ENCODE peak calls at places on chromosome 13, in seven cellular contexts. One of them, this sample, is unnamed.

GRCh38 chr13:75724742-75725504 is 88.8 kb downstream of the LMO7 start:
- DNase-seq in prostate gland: peak; percentile 29
- DNase-seq in brain microvascular endothelial cell: no peak
- DNase-seq in CD8-positive, alpha-beta memory T cell: no peak
- DNase-seq in RWPE2: no peak
- DNase-seq in ovary: no peak
- DNase-seq in GM23338: no peak
- DNase-seq in this sample: no peak

GRCh38 chr13:109755551-109755950 is 30.8 kb downstream of the IRS2 start:
- DNase-seq in CD8-positive, alpha-beta memory T cell: no peak
- DNase-seq in ovary: no peak
- DNase-seq in prostate gland: no peak
- DNase-seq in brain microvascular endothelial cell: no peak
- DNase-seq in RWPE2: no peak
- DNase-seq in GM23338: no peak
- DNase-seq in this sample: no peak

GRCh38 chr13:27037571-27037970 is 134.0 kb downstream of the USP12 start:
- DNase-seq in brain microvascular endothelial cell: no peak
- DNase-seq in GM23338: no peak
- DNase-seq in prostate gland: no peak
- DNase-seq in CD8-positive, alpha-beta memory T cell: no peak
- DNase-seq in ovary: no peak
- DNase-seq in RWPE2: no peak
- DNase-seq in this sample: no peak

GRCh38 chr13:73633817-73634449 is 500.3 kb downstream of the KLF12 start:
- DNase-seq in CD8-positive, alpha-beta memory T cell: no peak
- DNase-seq in RWPE2: no peak
- DNase-seq in prostate gland: no peak
- DNase-seq in brain microvascular endothelial cell: no peak
- DNase-seq in GM23338: peak; percentile 34
- DNase-seq in ovary: no peak
- DNase-seq in this sample: no peak

GRCh38 chr13:38590796-38591507 is 95.9 kb upstream of the FREM2 start:
- DNase-seq in brain microvascular endothelial cell: no peak
- DNase-seq in ovary: no peak
- DNase-seq in prostate gland: no peak
- DNase-seq in GM23338: no peak
- DNase-seq in RWPE2: no peak
- DNase-seq in CD8-positive, alpha-beta memory T cell: no peak
- DNase-seq in this sample: no peak

GRCh38 chr13:24178847-24179845 is 18.6 kb downstream of the SPATA13 start:
- DNase-seq in prostate gland: no peak
- DNase-seq in brain microvascular endothelial cell: no peak
- DNase-seq in CD8-positive, alpha-beta memory T cell: no peak
- DNase-seq in GM23338: no peak
- DNase-seq in RWPE2: no peak
- DNase-seq in ovary: no peak
- DNase-seq in this sample: no peak

GRCh38 chr13:106610511-106610910 is 42.6 kb upstream of the ARGLU1 start:
- DNase-seq in brain microvascular endothelial cell: peak; percentile 77
- DNase-seq in CD8-positive, alpha-beta memory T cell: no peak
- DNase-seq in ovary: no peak
- DNase-seq in RWPE2: no peak
- DNase-seq in GM23338: no peak
- DNase-seq in prostate gland: no peak
- DNase-seq in this sample: no peak

GRCh38 chr13:32381539-32381938 is 46.4 kb downstream of the N4BP2L1 start:
- DNase-seq in ovary: peak; percentile 33
- DNase-seq in prostate gland: no peak
- DNase-seq in GM23338: peak; percentile 76
- DNase-seq in CD8-positive, alpha-beta memory T cell: no peak
- DNase-seq in brain microvascular endothelial cell: peak; percentile 14
- DNase-seq in RWPE2: no peak
- DNase-seq in this sample: no peak

GRCh38 chr13:42078113-42078769 is 29.8 kb downstream of the DGKH start:
- DNase-seq in brain microvascular endothelial cell: no peak
- DNase-seq in RWPE2: no peak
- DNase-seq in CD8-positive, alpha-beta memory T cell: no peak
- DNase-seq in GM23338: peak; percentile 43
- DNase-seq in ovary: no peak
- DNase-seq in prostate gland: no peak
- DNase-seq in this sample: no peak

GRCh38 chr13:28357846-28358496 is 137.0 kb downstream of the FLT1 start:
- DNase-seq in ovary: no peak
- DNase-seq in RWPE2: no peak
- DNase-seq in GM23338: no peak
- DNase-seq in brain microvascular endothelial cell: no peak
- DNase-seq in prostate gland: no peak
- DNase-seq in CD8-positive, alpha-beta memory T cell: no peak
- DNase-seq in this sample: no peak

GRCh38 chr13:43326100-43326499 is 302.7 kb downstream of the DNAJC15 start:
- DNase-seq in CD8-positive, alpha-beta memory T cell: no peak
- DNase-seq in brain microvascular endothelial cell: no peak
- DNase-seq in ovary: no peak
- DNase-seq in RWPE2: no peak
- DNase-seq in prostate gland: no peak
- DNase-seq in GM23338: no peak
- DNase-seq in this sample: no peak

GRCh38 chr13:35891486-35891885 is 239.7 kb downstream of the DCLK1 start:
- DNase-seq in CD8-positive, alpha-beta memory T cell: no peak
- DNase-seq in ovary: no peak
- DNase-seq in prostate gland: no peak
- DNase-seq in RWPE2: no peak
- DNase-seq in brain microvascular endothelial cell: no peak
- DNase-seq in GM23338: no peak
- DNase-seq in this sample: no peak

GRCh38 chr13:100825551-100825950 is 151.0 kb upstream of the TMTC4 start:
- DNase-seq in ovary: no peak
- DNase-seq in brain microvascular endothelial cell: no peak
- DNase-seq in CD8-positive, alpha-beta memory T cell: no peak
- DNase-seq in prostate gland: no peak
- DNase-seq in RWPE2: no peak
- DNase-seq in GM23338: no peak
- DNase-seq in this sample: no peak

GRCh38 chr13:39037410-39037879 is 444 bp downstream of the PROSER1 start:
- DNase-seq in ovary: no peak
- DNase-seq in GM23338: no peak
- DNase-seq in CD8-positive, alpha-beta memory T cell: no peak
- DNase-seq in RWPE2: no peak
- DNase-seq in brain microvascular endothelial cell: no peak
- DNase-seq in prostate gland: no peak
- DNase-seq in this sample: no peak

GRCh38 chr13:32254416-32254815 is 60.7 kb downstream of the ZAR1L start:
- DNase-seq in CD8-positive, alpha-beta memory T cell: no peak
- DNase-seq in RWPE2: no peak
- DNase-seq in prostate gland: no peak
- DNase-seq in brain microvascular endothelial cell: no peak
- DNase-seq in GM23338: no peak
- DNase-seq in ovary: no peak
- DNase-seq in this sample: no peak

GRCh38 chr13:55948175-55948574 is 1192.5 kb upstream of the PRR20A start:
- DNase-seq in brain microvascular endothelial cell: no peak
- DNase-seq in GM23338: no peak
- DNase-seq in CD8-positive, alpha-beta memory T cell: no peak
- DNase-seq in prostate gland: no peak
- DNase-seq in RWPE2: no peak
- DNase-seq in ovary: no peak
- DNase-seq in this sample: no peak

GRCh38 chr13:62551588-62551987 is 1135.9 kb upstream of the PCDH20 start:
- DNase-seq in prostate gland: no peak
- DNase-seq in ovary: no peak
- DNase-seq in GM23338: no peak
- DNase-seq in brain microvascular endothelial cell: no peak
- DNase-seq in CD8-positive, alpha-beta memory T cell: no peak
- DNase-seq in RWPE2: no peak
- DNase-seq in this sample: no peak

GRCh38 chr13:114019367-114019766 is 45.5 kb upstream of the C13orf46 start:
- DNase-seq in ovary: no peak
- DNase-seq in brain microvascular endothelial cell: no peak
- DNase-seq in CD8-positive, alpha-beta memory T cell: no peak
- DNase-seq in RWPE2: no peak
- DNase-seq in GM23338: peak; percentile 47
- DNase-seq in prostate gland: no peak
- DNase-seq in this sample: no peak

GRCh38 chr13:113520571-113520970 is 30.1 kb upstream of the DCUN1D2 start:
- DNase-seq in RWPE2: peak; percentile 25
- DNase-seq in CD8-positive, alpha-beta memory T cell: no peak
- DNase-seq in prostate gland: no peak
- DNase-seq in brain microvascular endothelial cell: no peak
- DNase-seq in GM23338: no peak
- DNase-seq in ovary: no peak
- DNase-seq in this sample: no peak

GRCh38 chr13:37617162-37617561 is 18.6 kb upstream of the POSTN start:
- DNase-seq in prostate gland: no peak
- DNase-seq in GM23338: peak; percentile 22
- DNase-seq in RWPE2: no peak
- DNase-seq in CD8-positive, alpha-beta memory T cell: no peak
- DNase-seq in brain microvascular endothelial cell: peak; percentile 90
- DNase-seq in ovary: no peak
- DNase-seq in this sample: no peak

GRCh38 chr13:97005631-97006262 is 11.5 kb upstream of the OXGR1 start:
- DNase-seq in brain microvascular endothelial cell: peak; percentile 40
- DNase-seq in ovary: no peak
- DNase-seq in RWPE2: no peak
- DNase-seq in prostate gland: no peak
- DNase-seq in GM23338: no peak
- DNase-seq in CD8-positive, alpha-beta memory T cell: no peak
- DNase-seq in this sample: no peak

GRCh38 chr13:42170029-42170428 is 101.9 kb upstream of the AKAP11 start:
- DNase-seq in prostate gland: no peak
- DNase-seq in RWPE2: no peak
- DNase-seq in GM23338: peak; percentile 84
- DNase-seq in brain microvascular endothelial cell: no peak
- DNase-seq in ovary: no peak
- DNase-seq in CD8-positive, alpha-beta memory T cell: no peak
- DNase-seq in this sample: no peak

GRCh38 chr13:91349992-91350911 is 2.8 kb downstream of the MIR17HG start:
- DNase-seq in brain microvascular endothelial cell: no peak
- DNase-seq in ovary: no peak
- DNase-seq in RWPE2: no peak
- DNase-seq in GM23338: no peak
- DNase-seq in prostate gland: no peak
- DNase-seq in CD8-positive, alpha-beta memory T cell: no peak
- DNase-seq in this sample: no peak
- H3K27ac ChIP-seq in brain microvascular endothelial cell: no peak overlapping the region
- H3K27ac ChIP-seq in ovary: no peak overlapping the region
- H3K27ac ChIP-seq in RWPE2: peak overlapping the region; percentile 88
- H3K27ac ChIP-seq in GM23338: peak overlapping the region; percentile 89
- H3K27ac ChIP-seq in prostate gland: no peak overlapping the region
- H3K27ac ChIP-seq in CD8-positive, alpha-beta memory T cell: peak overlapping the region; percentile 82
- H3K27ac ChIP-seq in this sample: no peak overlapping the region

GRCh38 chr13:49625392-49626137 is 2.7 kb upstream of the ARL11 start:
- DNase-seq in brain microvascular endothelial cell: peak; percentile 21
- DNase-seq in ovary: peak; percentile 36
- DNase-seq in RWPE2: no peak
- DNase-seq in CD8-positive, alpha-beta memory T cell: no peak
- DNase-seq in GM23338: no peak
- DNase-seq in prostate gland: no peak
- DNase-seq in this sample: no peak
- H3K27ac ChIP-seq in brain microvascular endothelial cell: no peak overlapping the region
- H3K27ac ChIP-seq in ovary: no peak overlapping the region
- H3K27ac ChIP-seq in RWPE2: no peak overlapping the region
- H3K27ac ChIP-seq in CD8-positive, alpha-beta memory T cell: no peak overlapping the region
- H3K27ac ChIP-seq in GM23338: no peak overlapping the region
- H3K27ac ChIP-seq in prostate gland: no peak overlapping the region
- H3K27ac ChIP-seq in this sample: no peak overlapping the region

DNA sequence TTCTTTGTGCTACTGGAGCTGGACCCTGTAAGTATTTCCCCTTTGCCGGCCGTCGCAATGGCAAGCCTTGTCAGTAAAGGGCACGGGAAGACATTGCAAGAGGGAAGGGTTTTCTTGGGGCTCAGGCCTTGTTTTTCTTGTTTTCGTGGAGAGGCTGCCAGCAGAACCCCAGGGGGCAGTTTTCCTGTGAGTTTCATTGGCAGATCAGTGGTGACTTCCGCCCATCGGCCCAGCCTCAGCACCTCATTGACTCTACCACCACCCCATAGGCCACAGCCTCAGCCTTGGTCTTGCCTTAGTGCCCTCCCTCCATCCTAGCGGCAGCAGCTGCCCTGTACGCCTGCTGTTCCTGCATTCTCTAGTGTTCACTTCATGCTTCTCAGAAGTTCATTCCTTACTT is 61.5 kb downstream of the GJA3 start:
- DNase-seq in ovary: no peak
- DNase-seq in prostate gland: no peak
- DNase-seq in brain microvascular endothelial cell: no peak
- DNase-seq in GM23338: peak; percentile 86
- DNase-seq in CD8-positive, alpha-beta memory T cell: no peak
- DNase-seq in RWPE2: no peak
- DNase-seq in this sample: no peak
- H3K27ac ChIP-seq in ovary: no peak overlapping the region
- H3K27ac ChIP-seq in prostate gland: no peak overlapping the region
- H3K27ac ChIP-seq in brain microvascular endothelial cell: no peak overlapping the region
- H3K27ac ChIP-seq in GM23338: no peak overlapping the region
- H3K27ac ChIP-seq in CD8-positive, alpha-beta memory T cell: no peak overlapping the region
- H3K27ac ChIP-seq in RWPE2: no peak overlapping the region
- H3K27ac ChIP-seq in this sample: no peak overlapping the region

GRCh38 chr13:112231451-112232083 is 144.6 kb upstream of the SPACA7 start:
- DNase-seq in CD8-positive, alpha-beta memory T cell: no peak
- DNase-seq in prostate gland: no peak
- DNase-seq in ovary: no peak
- DNase-seq in brain microvascular endothelial cell: no peak
- DNase-seq in RWPE2: no peak
- DNase-seq in GM23338: no peak
- DNase-seq in this sample: no peak
- H3K27ac ChIP-seq in CD8-positive, alpha-beta memory T cell: no peak overlapping the region
- H3K27ac ChIP-seq in prostate gland: no peak overlapping the region
- H3K27ac ChIP-seq in ovary: no peak overlapping the region
- H3K27ac ChIP-seq in brain microvascular endothelial cell: no peak overlapping the region
- H3K27ac ChIP-seq in RWPE2: no peak overlapping the region
- H3K27ac ChIP-seq in GM23338: no peak overlapping the region
- H3K27ac ChIP-seq in this sample: no peak overlapping the region

GRCh38 chr13:77339408-77339807 is 12.5 kb upstream of the MYCBP2 start:
- DNase-seq in GM23338: no peak
- DNase-seq in RWPE2: no peak
- DNase-seq in prostate gland: no peak
- DNase-seq in brain microvascular endothelial cell: no peak
- DNase-seq in ovary: no peak
- DNase-seq in CD8-positive, alpha-beta memory T cell: no peak
- DNase-seq in this sample: no peak
- H3K27ac ChIP-seq in GM23338: no peak overlapping the region
- H3K27ac ChIP-seq in RWPE2: no peak overlapping the region
- H3K27ac ChIP-seq in prostate gland: no peak overlapping the region
- H3K27ac ChIP-seq in brain microvascular endothelial cell: no peak overlapping the region
- H3K27ac ChIP-seq in ovary: no peak overlapping the region
- H3K27ac ChIP-seq in CD8-positive, alpha-beta memory T cell: no peak overlapping the region
- H3K27ac ChIP-seq in this sample: no peak overlapping the region

GRCh38 chr13:47112205-47112896 is 215.5 kb upstream of the HTR2A start:
- DNase-seq in ovary: no peak
- DNase-seq in GM23338: peak; percentile 82
- DNase-seq in RWPE2: no peak
- DNase-seq in prostate gland: no peak
- DNase-seq in brain microvascular endothelial cell: no peak
- DNase-seq in CD8-positive, alpha-beta memory T cell: no peak
- DNase-seq in this sample: no peak
- H3K27ac ChIP-seq in ovary: no peak overlapping the region
- H3K27ac ChIP-seq in GM23338: peak overlapping the region; percentile 83
- H3K27ac ChIP-seq in RWPE2: no peak overlapping the region
- H3K27ac ChIP-seq in prostate gland: no peak overlapping the region
- H3K27ac ChIP-seq in brain microvascular endothelial cell: no peak overlapping the region
- H3K27ac ChIP-seq in CD8-positive, alpha-beta memory T cell: no peak overlapping the region
- H3K27ac ChIP-seq in this sample: no peak overlapping the region

This sample was measured in uterus.